ENCODE peak calls at places on chromosomes 11 and 22, in eight cellular contexts. I, N, W, B, V, P, X and K are unnamed samples.

GRCh38 chr11:64223001-64223651 is 2.9 kb downstream of the TRPT1 start:
- DNase-seq in I (no peak), N (no peak), W (peak), B (no peak), V (no peak), P (no peak), X (no peak), K (no peak)

GRCh38 chr11:952406-953385 is 27.0 kb downstream of the AP2A2 start:
- DNase-seq in I (peak), N (no peak), W (no peak), B (peak), V (no peak), P (no peak), X (no peak), K (no peak)

GRCh38 chr11:27524155-27524554 is 17.6 kb upstream of the LIN7C start:
- DNase-seq in I (peak), N (no peak), W (no peak), B (peak), V (no peak), P (no peak), X (peak), K (no peak)

GRCh38 chr22:44819966-44820631 is 67.7 kb downstream of the ARHGAP8 start:
- DNase-seq in I (no peak), N (no peak), W (no peak), B (no peak), V (no peak), P (no peak), X (no peak), K (no peak)

GRCh38 chr11:68978931-68979591 is 1.7 kb downstream of the MRGPRD start:
- DNase-seq in I (no peak), N (peak), W (peak), B (no peak), V (no peak), P (no peak), X (no peak), K (peak)

GRCh38 chr22:46079861-46080821 is 70.2 kb upstream of the PPARA start:
- DNase-seq in I (no peak), N (peak), W (peak), B (no peak), V (no peak), P (no peak), X (no peak), K (peak)

GRCh38 chr22:45504703-45505341 is 2.1 kb downstream of the FBLN1 start:
- DNase-seq in I (peak), N (no peak), W (no peak), B (peak), V (no peak), P (no peak), X (peak), K (no peak)

GRCh38 chr22:31215018-31215535 is 3.0 kb downstream of the LIMK2 start:
- DNase-seq in I (no peak), N (no peak), W (no peak), B (no peak), V (no peak), P (no peak), X (no peak), K (no peak)

GRCh38 chr11:31870609-31871309 is 59.6 kb upstream of the PAX6 start:
- DNase-seq in I (peak), N (peak), W (no peak), B (peak), V (no peak), P (no peak), X (peak), K (peak)

GRCh38 chr11:108586600-108586999 is 7.0 kb downstream of the EXPH5 start:
- DNase-seq in I (no peak), N (no peak), W (no peak), B (no peak), V (no peak), P (no peak), X (no peak), K (no peak)

GRCh38 chr11:117546431-117547160 is 218.9 kb downstream of the CEP164 start:
- DNase-seq in I (no peak), N (no peak), W (no peak), B (no peak), V (no peak), P (no peak), X (no peak), K (peak)

GRCh38 chr11:118621898-118622375 is 14.5 kb downstream of the PHLDB1 start:
- DNase-seq in I (no peak), N (no peak), W (no peak), B (no peak), V (no peak), P (no peak), X (no peak), K (no peak)

GRCh38 chr11:103078710-103079109 is 13.2 kb downstream of the DCUN1D5 start:
- DNase-seq in I (no peak), N (no peak), W (no peak), B (no peak), V (no peak), P (no peak), X (no peak), K (no peak)

GRCh38 chr11:2779981-2780849 is 80.4 kb upstream of the KCNQ1OT1 start:
- DNase-seq in I (peak), N (peak), W (peak), B (no peak), V (no peak), P (no peak), X (peak), K (peak)

GRCh38 chr11:111059726-111060125 is 185.8 kb upstream of the POU2AF2 start:
- DNase-seq in I (no peak), N (no peak), W (no peak), B (no peak), V (no peak), P (no peak), X (no peak), K (no peak)

GRCh38 chr11:57163160-57163868 is 18.4 kb upstream of the LRRC55 start:
- DNase-seq in I (no peak), N (no peak), W (no peak), B (no peak), V (no peak), P (no peak), X (no peak), K (no peak)
- H3K4me3 ChIP-seq in I (no peak), N (no peak), W (no peak), B (no peak), V (no peak), P (no peak), X (no peak), K (no peak)

GRCh38 chr11:105611837-105612480 is 2.1 kb downstream of the GRIA4 start:
- DNase-seq in I (no peak), N (no peak), W (no peak), B (peak), V (no peak), P (no peak), X (no peak), K (no peak)

GRCh38 chr11:105609832-105610781 is at the start of gene GRIA4:
- DNase-seq in I (peak), N (no peak), W (peak), B (peak), V (no peak), P (no peak), X (peak), K (peak)

GRCh38 chr11:105610796-105611361 is 1.0 kb downstream of the GRIA4 start:
- DNase-seq in I (no peak), N (no peak), W (no peak), B (peak), V (no peak), P (no peak), X (peak), K (no peak)

GRCh38 chr11:105611414-105611813 is 1.5 kb downstream of the GRIA4 start:
- DNase-seq in I (no peak), N (no peak), W (no peak), B (peak), V (no peak), P (no peak), X (no peak), K (no peak)

GRCh38 chr11:105609341-105609781 is 512 bp upstream of the GRIA4 start:
- DNase-seq in I (peak), N (no peak), W (no peak), B (peak), V (no peak), P (no peak), X (peak), K (no peak)
- H3K4me3 ChIP-seq in I (no peak), N (no peak), W (peak), B (peak), V (no peak), P (no peak), X (peak), K (no peak)

DNA sequence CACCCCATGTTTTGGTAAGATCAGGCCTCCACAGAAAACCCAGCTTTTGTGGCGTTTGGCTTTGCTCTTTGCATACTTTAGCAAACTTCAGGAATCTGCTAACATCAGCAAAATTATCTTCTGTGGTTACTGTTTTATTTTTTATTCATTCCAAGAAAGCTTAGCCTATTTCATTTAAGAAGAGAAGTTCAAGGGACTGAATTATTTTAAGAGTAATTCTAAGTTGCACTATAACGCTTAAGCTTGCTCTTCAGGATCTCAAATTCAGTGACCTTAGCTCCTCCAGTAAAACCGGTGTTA is 1.1 kb downstream of the JHY start:
- DNase-seq in I (no peak), N (no peak), W (no peak), B (no peak), V (no peak), P (no peak), X (no peak), K (no peak)
- H3K4me3 ChIP-seq in I (peak), N (peak), W (peak), B (peak), V (peak), P (peak), X (peak), K (peak)

DNA sequence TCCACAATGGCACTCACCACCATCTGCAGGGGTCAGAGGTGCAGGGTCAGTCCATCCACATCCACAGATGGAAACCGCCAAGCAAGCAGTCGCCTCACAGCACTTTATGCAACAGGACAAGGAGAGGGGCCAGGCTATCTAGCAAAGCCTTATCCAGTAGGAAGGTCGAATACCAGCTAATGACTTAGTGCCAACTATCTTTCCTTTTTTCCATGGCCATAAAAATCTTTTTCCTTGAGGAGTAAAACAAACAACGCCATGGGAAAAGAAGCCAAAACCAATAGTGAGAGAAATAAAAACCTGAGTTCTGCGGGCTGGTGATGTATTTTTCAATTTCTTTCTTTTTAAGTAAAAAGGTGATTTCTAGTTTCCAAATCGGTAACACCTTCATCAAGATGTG is 8.2 kb downstream of the SNX19 start:
- DNase-seq in I (no peak), N (no peak), W (no peak), B (no peak), V (no peak), P (no peak), X (no peak), K (no peak)
- H3K4me3 ChIP-seq in I (no peak), N (no peak), W (no peak), B (no peak), V (no peak), P (no peak), X (no peak), K (no peak)

GRCh38 chr11:45858751-45859398 is 11.6 kb downstream of the CRY2 start:
- DNase-seq in I (no peak), N (no peak), W (no peak), B (no peak), V (no peak), P (no peak), X (no peak), K (no peak)

GRCh38 chr11:45859661-45860140 is 12.4 kb downstream of the CRY2 start:
- DNase-seq in I (peak), N (peak), W (peak), B (peak), V (no peak), P (no peak), X (no peak), K (peak)

GRCh38 chr11:45856044-45856468 is 8.8 kb downstream of the CRY2 start:
- DNase-seq in I (peak), N (no peak), W (no peak), B (no peak), V (no peak), P (no peak), X (no peak), K (no peak)

GRCh38 chr11:45860348-45860747 is 13.1 kb downstream of the CRY2 start:
- DNase-seq in I (no peak), N (no peak), W (no peak), B (no peak), V (no peak), P (no peak), X (no peak), K (no peak)

DNA sequence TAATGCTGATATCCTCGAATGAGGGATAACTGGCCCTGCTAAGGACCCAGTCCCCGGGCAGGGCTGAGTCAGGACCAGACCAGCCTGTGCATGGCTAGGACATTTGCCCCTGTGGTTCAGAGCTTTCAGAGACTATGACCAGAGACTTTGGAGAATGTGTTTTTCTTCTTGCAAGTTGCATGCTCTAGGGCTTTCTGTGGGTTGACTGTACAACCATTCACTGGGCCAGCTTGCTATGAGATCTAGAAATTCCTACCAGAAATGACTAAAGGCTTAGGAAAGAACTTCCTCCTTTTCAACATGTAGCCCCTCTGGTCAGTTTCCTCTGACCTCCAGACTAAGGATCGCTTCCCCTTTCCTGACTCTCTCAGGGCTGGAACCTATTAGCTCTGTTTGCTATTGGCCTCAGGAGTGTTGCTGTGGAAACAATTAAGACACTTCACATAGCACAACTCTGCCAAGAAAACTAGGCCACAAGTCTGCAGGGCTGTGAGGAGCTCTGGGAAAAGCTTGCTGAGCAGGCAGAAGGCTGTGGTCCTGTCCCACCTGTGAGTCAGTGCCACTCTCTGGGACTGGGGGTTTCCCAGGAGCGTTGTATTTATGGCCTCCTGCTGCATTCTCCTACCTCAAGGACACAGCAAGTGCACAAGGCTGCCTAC is 10.7 kb downstream of the CRY2 start:
- DNase-seq in I (peak), N (peak), W (peak), B (peak), V (no peak), P (no peak), X (no peak), K (peak)
- H3K4me3 ChIP-seq in I (no peak), N (no peak), W (peak), B (no peak), V (no peak), P (no peak), X (no peak), K (no peak)

DNA sequence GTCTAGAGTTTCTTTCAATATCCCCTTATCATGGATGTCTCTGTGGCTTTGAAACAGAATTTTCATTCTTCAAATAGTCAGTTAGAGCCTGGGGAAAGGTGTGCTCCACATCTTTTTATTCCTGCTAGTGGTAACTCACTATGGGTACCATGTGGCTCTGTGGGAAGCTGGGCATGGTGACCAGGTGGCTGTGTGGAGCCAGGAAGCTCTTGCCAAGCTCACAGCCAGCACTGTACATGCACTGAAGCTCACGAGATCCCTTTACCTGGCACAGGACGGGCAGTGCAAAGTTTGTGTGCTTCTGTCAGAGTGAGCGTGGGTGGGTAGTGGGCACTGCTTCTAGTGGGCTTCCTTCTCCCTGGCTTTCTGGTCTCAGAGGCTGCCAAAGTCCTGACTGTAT is 6.3 kb upstream of the KDM4F start:
- DNase-seq in I (no peak), N (no peak), W (no peak), B (no peak), V (no peak), P (no peak), X (no peak), K (no peak)
- H3K4me3 ChIP-seq in I (no peak), N (no peak), W (no peak), B (no peak), V (no peak), P (no peak), X (no peak), K (no peak)